ENCODE peak calls at places on chromosomes 5 and 9, in four cellular contexts. U is A549, E is K562, B is endothelial cell of umbilical vein. P is an unnamed sample.

GRCh38 chr5:173615884-173616576 is 420 bp downstream of the BOD1 start:
- DNase-seq in U (peak), E (peak), B (peak), P (peak)

GRCh38 chr9:81058776-81059175 is 630.6 kb downstream of the TLE1 start:
- DNase-seq in U (no peak), E (no peak), B (no peak), P (no peak)

GRCh38 chr5:176540956-176541337 is 3.7 kb upstream of the RNF44 start:
- DNase-seq in U (no peak), E (no peak), B (no peak), P (no peak)

GRCh38 chr9:36137392-36138004 is 965 bp downstream of the GLIPR2 start:
- DNase-seq in U (no peak), E (no peak), B (peak), P (no peak)

GRCh38 chr9:32378496-32378895 is 5.9 kb upstream of the ACO1 start:
- DNase-seq in U (peak), E (peak), B (peak), P (peak)

GRCh38 chr5:133668458-133668857 is 56.1 kb upstream of the FSTL4 start:
- DNase-seq in U (no peak), E (no peak), B (no peak), P (no peak)

GRCh38 chr5:16552666-16553343 is 64.0 kb downstream of the RETREG1 start:
- DNase-seq in U (peak), E (peak), B (peak), P (peak)

GRCh38 chr9:116549786-116550660 is 137.1 kb upstream of the TRIM32 start:
- DNase-seq in U (no peak), E (no peak), B (no peak), P (no peak)

GRCh38 chr5:144004751-144005150 is 165.7 kb downstream of the YIPF5 start:
- DNase-seq in U (no peak), E (no peak), B (no peak), P (no peak)

GRCh38 chr5:18507114-18507513 is 872.9 kb downstream of the TAF11L14 start:
- DNase-seq in U (no peak), E (no peak), B (no peak), P (no peak)

GRCh38 chr9:135888766-135889394 is 18.5 kb downstream of the CAMSAP1 start:
- DNase-seq in U (no peak), E (no peak), B (no peak), P (no peak)

GRCh38 chr9:3200331-3200774 is 325.4 kb downstream of the RFX3 start:
- DNase-seq in U (no peak), E (no peak), B (no peak), P (no peak)

GRCh38 chr9:126864771-126865170 is 4.3 kb downstream of the ZBTB34 start:
- DNase-seq in U (no peak), E (no peak), B (no peak), P (no peak)

GRCh38 chr5:177489119-177489716 is 8.2 kb downstream of the PDLIM7 start:
- DNase-seq in U (no peak), E (no peak), B (no peak), P (no peak)

GRCh38 chr9:92467041-92467440 is 15.3 kb downstream of the ASPN start:
- DNase-seq in U (no peak), E (no peak), B (no peak), P (no peak)

GRCh38 chr9:2691626-2692025 is 25.7 kb upstream of the KCNV2 start:
- DNase-seq in U (no peak), E (no peak), B (peak), P (no peak)

GRCh38 chr5:179680780-179681411 is at the start of gene CBY3:
- DNase-seq in U (no peak), E (peak), B (no peak), P (no peak)

GRCh38 chr5:155886311-155887031 is 440.5 kb upstream of the SGCD start:
- DNase-seq in U (no peak), E (no peak), B (no peak), P (no peak)

GRCh38 chr5:86493777-86494176 is 124.0 kb upstream of the COX7C start:
- DNase-seq in U (no peak), E (no peak), B (no peak), P (no peak)

GRCh38 chr5:29054694-29055093 is 2016.3 kb upstream of the CDH9 start:
- DNase-seq in U (no peak), E (no peak), B (no peak), P (no peak)

GRCh38 chr9:109166771-109167601 is at the start of gene FRRS1L:
- DNase-seq in U (no peak), E (no peak), B (no peak), P (no peak)

GRCh38 chr5:150001660-150002493 is 1.3 kb downstream of the HMGXB3 start:
- DNase-seq in U (peak), E (peak), B (peak), P (peak)
- TF ChIP-seq CTCF in U (peak), E (peak), B (peak), P (peak)

DNA sequence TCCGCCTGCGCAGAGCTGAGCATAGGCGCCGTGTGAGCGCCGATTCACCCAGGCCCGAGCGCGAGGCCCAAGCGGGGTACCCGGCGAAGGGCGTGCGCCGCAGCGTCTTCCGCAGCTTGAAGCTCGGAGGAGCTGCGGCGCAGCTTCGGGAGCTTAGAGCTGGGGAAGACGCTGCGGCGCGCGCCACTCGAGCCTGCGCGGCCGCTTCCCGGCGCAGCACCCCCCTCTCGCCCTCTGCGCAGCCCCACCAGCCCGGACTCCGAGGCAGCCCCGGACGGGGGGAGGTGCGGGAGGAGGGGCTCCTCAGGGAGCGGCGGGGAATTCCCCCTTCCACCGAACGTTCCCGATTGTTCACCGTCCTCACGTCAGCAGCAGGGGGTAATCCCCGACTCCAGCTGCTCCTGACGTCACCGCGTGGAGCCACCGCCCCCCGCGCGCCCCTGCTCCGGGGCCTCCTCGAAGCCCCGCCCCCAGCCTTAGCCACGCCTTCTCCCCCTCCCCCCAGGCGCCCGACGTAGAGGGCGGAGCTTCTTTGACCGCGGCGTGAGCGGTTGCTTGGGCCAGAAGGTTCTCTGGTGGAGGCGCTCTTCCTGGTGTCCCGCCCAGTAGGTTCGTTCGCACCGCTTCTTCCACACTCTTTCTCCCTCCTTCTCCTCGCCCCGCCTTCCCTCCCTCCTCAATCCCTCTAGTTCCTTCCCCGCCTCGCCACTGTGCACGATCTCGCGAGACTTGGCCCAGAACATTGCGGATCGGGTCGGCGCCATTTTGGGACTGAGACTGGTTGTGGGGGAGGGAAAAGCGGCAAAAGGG is at the start of gene GPBP1:
- DNase-seq in U (peak), E (peak), B (peak), P (peak)
- TF ChIP-seq POLR2A in U (peak), E (peak), B (no peak), P (peak)

GRCh38 chr5:77973253-77973609 is 197.1 kb upstream of the TBCA start:
- DNase-seq in U (no peak), E (no peak), B (peak), P (no peak)
- TF ChIP-seq MAX in U (no peak), E (no peak), B (no peak), P (no peak)

GRCh38 chr5:93062548-93062947 is 518.5 kb downstream of the NR2F1-AS1 start:
- DNase-seq in U (no peak), E (no peak), B (peak), P (peak)
- TF ChIP-seq CTCF in U (no peak), E (no peak), B (no peak), P (peak)

GRCh38 chr5:108212775-108213346 is 169.0 kb downstream of the FBXL17 start:
- DNase-seq in U (no peak), E (no peak), B (no peak), P (no peak)
- TF ChIP-seq POLR2A in U (no peak), E (no peak), B (no peak), P (no peak)

GRCh38 chr5:24208540-24209141 is 436.1 kb downstream of the CDH10 start:
- DNase-seq in U (no peak), E (no peak), B (no peak), P (no peak)
- TF ChIP-seq MAX in U (no peak), E (no peak), B (no peak), P (no peak)

GRCh38 chr5:156892223-156892622 is 42.1 kb downstream of the PPP1R2B start:
- DNase-seq in U (no peak), E (no peak), B (no peak), P (no peak)
- TF ChIP-seq CTCF in U (no peak), E (no peak), B (no peak), P (no peak)

DNA sequence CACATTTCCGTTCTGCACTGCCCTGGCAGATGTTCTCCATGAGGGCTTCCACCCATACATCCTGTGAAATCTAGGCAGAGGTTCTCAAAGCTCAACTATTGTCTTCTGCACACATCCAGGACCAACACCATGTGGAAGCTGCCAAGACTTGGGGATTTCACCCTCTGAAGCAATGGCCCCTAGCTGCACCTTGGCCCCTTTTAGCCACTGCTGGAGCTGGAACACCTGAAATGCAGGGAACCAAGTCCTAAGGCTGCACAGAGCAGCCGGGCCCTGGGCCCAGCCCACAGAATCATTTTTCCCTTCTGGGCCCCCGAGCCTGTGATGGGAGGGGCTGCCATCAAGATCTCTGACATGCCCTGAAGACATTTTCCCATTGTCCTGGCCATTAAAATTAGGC is 228.7 kb downstream of the ANXA1 start:
- DNase-seq in U (no peak), E (no peak), B (no peak), P (no peak)
- TF ChIP-seq POLR2A in U (no peak), E (no peak), B (no peak), P (no peak)

GRCh38 chr9:27787941-27788340 is 214.7 kb upstream of the C9orf72 start:
- DNase-seq in U (no peak), E (no peak), B (no peak), P (peak)

GRCh38 chr9:27785714-27786100 is 212.4 kb upstream of the C9orf72 start:
- DNase-seq in U (no peak), E (no peak), B (no peak), P (no peak)

GRCh38 chr9:27784999-27785713 is 211.9 kb upstream of the C9orf72 start:
- DNase-seq in U (no peak), E (no peak), B (no peak), P (no peak)
- TF ChIP-seq MAX in U (no peak), E (no peak), B (no peak), P (no peak)

DNA sequence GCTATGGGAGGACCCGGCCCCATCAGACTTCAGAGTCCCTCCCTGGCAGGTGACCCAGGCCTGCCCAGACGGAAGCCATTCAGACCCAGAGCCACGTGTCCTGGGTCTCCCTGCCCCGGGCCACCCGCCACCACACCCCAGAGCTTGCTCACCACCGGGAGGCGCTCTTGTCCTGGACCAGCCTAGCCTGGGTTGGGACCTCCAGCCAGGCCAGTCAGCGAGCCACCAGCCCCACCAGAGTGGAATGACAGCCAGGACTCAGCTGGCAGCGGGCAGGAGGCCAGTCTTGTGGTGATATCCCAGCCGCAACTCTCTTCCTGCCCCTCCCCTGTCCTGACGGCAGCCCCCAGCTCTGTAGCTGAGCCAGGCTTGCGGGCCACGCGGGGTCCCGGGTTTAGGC is 1.7 kb upstream of the PTGDS start:
- DNase-seq in U (no peak), E (peak), B (no peak), P (peak)
- TF ChIP-seq CTCF in U (peak), E (peak), B (peak), P (peak)

P was measured in NB4.